ENCODE peak calls at places on chromosomes 2 and 18, in four cellular contexts. Y, V, X and L are unnamed samples.

GRCh38 chr18:75231053-75231406 is 20.4 kb downstream of the TSHZ1 start:
- DNase-seq in X (no peak), V (no peak), Y (no peak), L (no peak)

GRCh38 chr18:57026316-57026715 is 120.6 kb upstream of the BOD1L2 start:
- DNase-seq in V (no peak), Y (no peak), X (peak; percentile 13), L (no peak)

GRCh38 chr2:99481941-99482340 is 7.9 kb downstream of the REV1 start:
- DNase-seq in V (no peak), X (peak; percentile 22), Y (no peak), L (no peak)

GRCh38 chr18:58321986-58322385 is 278.0 kb downstream of the NEDD4L start:
- DNase-seq in Y (peak; percentile 74), V (peak; percentile 93), X (peak; percentile 69), L (peak; percentile 9)

GRCh38 chr2:206693399-206694137 is 24.6 kb downstream of the DYTN start:
- DNase-seq in V (peak; percentile 54), Y (peak; percentile 75), X (peak; percentile 69), L (peak; percentile 70)

GRCh38 chr2:112749755-112750559 is 14.5 kb downstream of the CKAP2L start:
- DNase-seq in X (peak; percentile 81), V (peak; percentile 93), Y (no peak), L (peak; percentile 77)

GRCh38 chr2:224946911-224947310 is 95.4 kb downstream of the DOCK10 start:
- DNase-seq in Y (no peak), X (peak; percentile 73), V (no peak), L (peak; percentile 77)

GRCh38 chr18:57691363-57691762 is 69.7 kb upstream of the NARS1 start:
- DNase-seq in Y (no peak), V (no peak), X (no peak), L (no peak)

GRCh38 chr2:95047629-95048510 is 22.4 kb downstream of the MAL start:
- DNase-seq in Y (no peak), V (no peak), X (no peak), L (no peak)

GRCh38 chr18:27656167-27656778 is 471.2 kb upstream of the CHST9 start:
- DNase-seq in V (no peak), Y (no peak), X (peak; percentile 5), L (no peak)

GRCh38 chr18:49371786-49372185 is 88.7 kb downstream of the DYM start:
- DNase-seq in X (no peak), Y (no peak), V (no peak), L (no peak)

GRCh38 chr2:134181219-134181618 is 72.7 kb upstream of the MGAT5 start:
- DNase-seq in Y (no peak), V (no peak), X (no peak), L (peak; percentile 97)

GRCh38 chr2:162298669-162299335 is 19.7 kb downstream of the IFIH1 start:
- DNase-seq in V (no peak), Y (no peak), X (no peak), L (no peak)

GRCh38 chr18:62614499-62614898 is 91.7 kb downstream of the ZCCHC2 start:
- DNase-seq in X (no peak), Y (no peak), V (no peak), L (no peak)

GRCh38 chr2:140998577-140998976 is 1132.2 kb downstream of the LRP1B start:
- DNase-seq in V (no peak), X (no peak), Y (no peak), L (no peak)

GRCh38 chr2:25234756-25235155 is 66.4 kb upstream of the POMC start:
- DNase-seq in X (no peak), V (peak; percentile 62), Y (no peak), L (no peak)

GRCh38 chr18:76908277-76908676 is 85.9 kb downstream of the ZNF236 start:
- DNase-seq in X (no peak), Y (no peak), V (no peak), L (no peak)

GRCh38 chr2:6337123-6337830 is 528.4 kb downstream of the CMPK2 start:
- DNase-seq in X (no peak), Y (no peak), V (no peak), L (no peak)
- H2AFZ ChIP-seq in X (no peak overlapping the region), Y (no peak overlapping the region), V (no peak overlapping the region), L (no peak overlapping the region)

DNA sequence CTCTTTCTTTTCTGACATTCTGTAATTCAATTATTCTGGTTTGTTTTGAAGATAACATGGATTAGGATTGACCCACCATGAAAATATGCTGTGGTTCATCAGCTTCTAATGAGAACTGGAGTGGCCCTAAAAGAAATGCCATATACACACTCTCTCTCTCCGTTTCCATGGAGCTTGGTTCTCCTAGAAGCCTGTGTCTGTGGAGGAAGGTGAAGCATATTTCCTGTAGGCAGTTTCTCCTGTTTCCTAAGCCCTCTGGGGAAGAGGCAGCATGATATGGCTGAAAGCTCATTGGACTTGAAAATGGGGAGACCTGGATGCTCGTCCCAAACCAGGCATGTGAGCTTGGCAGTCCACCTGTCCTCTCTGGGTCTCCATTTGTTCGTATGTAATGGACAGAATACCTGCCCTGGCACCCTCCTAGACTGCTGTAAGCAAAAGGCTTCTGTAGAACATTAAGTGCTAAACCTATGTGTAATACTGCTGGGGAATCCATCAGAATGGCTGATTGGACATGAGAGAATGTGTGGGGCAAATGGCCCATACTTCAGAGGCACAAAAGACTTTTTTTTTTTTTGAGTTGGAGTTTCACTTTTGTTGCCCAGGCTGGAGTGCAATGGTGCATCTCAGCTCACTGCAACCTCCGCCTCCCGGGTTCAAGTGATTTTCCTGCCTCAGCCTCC is 75.3 kb upstream of the PPP1CB start:
- DNase-seq in Y (no peak), X (no peak), V (no peak), L (no peak)
- H3K27ac ChIP-seq in Y (no peak overlapping the region), X (no peak overlapping the region), V (no peak overlapping the region), L (no peak overlapping the region)

DNA sequence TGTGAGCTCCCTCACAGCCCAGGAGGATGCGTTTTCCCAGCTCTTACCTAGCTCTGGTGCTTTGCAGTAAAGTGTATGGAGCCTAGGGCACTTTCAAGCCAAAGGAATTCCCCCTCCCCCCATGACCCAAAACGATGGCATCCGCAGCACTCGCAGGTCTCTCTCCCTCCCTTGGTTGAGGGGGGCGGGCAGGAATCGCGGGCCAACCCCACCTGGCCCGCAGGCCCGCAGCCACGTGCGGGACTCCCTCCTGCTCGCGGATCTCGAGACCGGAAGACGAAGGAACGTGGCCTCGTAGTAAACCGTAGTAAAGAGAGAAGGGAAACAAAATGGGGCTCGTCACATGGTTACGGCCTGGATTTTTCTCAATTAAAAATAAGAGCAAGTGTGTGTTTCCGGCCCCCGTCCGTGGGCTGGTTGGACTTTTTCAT is 8.5 kb downstream of the IRS1 start:
- DNase-seq in Y (no peak), V (peak; percentile 90), X (peak; percentile 72), L (peak; percentile 50)
- H2AFZ ChIP-seq in Y (no peak overlapping the region), V (peak overlapping the region; percentile 49), X (no peak overlapping the region), L (peak overlapping the region; percentile 40)

GRCh38 chr2:1632006-1632348 is 112.3 kb downstream of the PXDN start:
- DNase-seq in V (no peak), Y (no peak), X (peak; percentile 42), L (peak; percentile 45)
- H3K27ac ChIP-seq in V (no peak overlapping the region), Y (no peak overlapping the region), X (peak overlapping the region; percentile 84), L (peak overlapping the region; percentile 25)

GRCh38 chr2:27085062-27085669 is 1.4 kb upstream of the KHK start:
- DNase-seq in Y (no peak), X (no peak), V (peak; percentile 81), L (no peak)
- H2AFZ ChIP-seq in Y (no peak overlapping the region), X (no peak overlapping the region), V (no peak overlapping the region), L (peak overlapping the region; percentile 29)